ENCODE peak calls at places on chromosomes 4 and X, in seven cellular contexts. Q, B, S, E, W, V and I are unnamed samples.

GRCh38 chr4:147479817-147480216 is 1.1 kb upstream of the EDNRA start:
- DNase-seq in B (no peak), E (no peak), V (no peak), Q (no peak), W (no peak), S (no peak), I (no peak)

GRCh38 chrX:42696551-42697129 is 81.3 kb downstream of the PPP1R2C start:
- DNase-seq in W (no peak), V (no peak), S (no peak), E (no peak), B (no peak), Q (no peak), I (no peak)

GRCh38 chr4:42410446-42410845 is 13.2 kb downstream of the SHISA3 start:
- DNase-seq in S (no peak), Q (no peak), V (no peak), W (no peak), B (no peak), E (no peak), I (no peak)

GRCh38 chr4:97235516-97235915 is 907.8 kb downstream of the STPG2 start:
- DNase-seq in S (no peak), B (peak; percentile 55), E (peak; percentile 34), Q (no peak), V (no peak), W (no peak), I (peak; percentile 43)

GRCh38 chr4:2827071-2827873 is 16.4 kb upstream of the ADD1 start:
- DNase-seq in B (no peak), W (no peak), E (no peak), V (no peak), S (no peak), Q (no peak), I (peak; percentile 43)

GRCh38 chr4:102403115-102403514 is 57.8 kb upstream of the SLC39A8 start:
- DNase-seq in Q (no peak), E (no peak), S (no peak), B (no peak), V (no peak), W (no peak), I (no peak)

GRCh38 chrX:77622233-77622632 is 163.8 kb downstream of the ATRX start:
- DNase-seq in W (no peak), V (no peak), Q (no peak), E (no peak), B (no peak), S (no peak), I (no peak)

GRCh38 chr4:39066371-39066770 is 4.3 kb downstream of the KLHL5 start:
- DNase-seq in S (no peak), W (no peak), B (no peak), Q (no peak), E (no peak), V (no peak), I (no peak)

GRCh38 chrX:11462136-11462535 is 168.9 kb downstream of the AMELX start:
- DNase-seq in S (no peak), E (no peak), W (no peak), V (no peak), B (no peak), Q (no peak), I (no peak)